ENCODE peak calls at places on chromosomes 2 and 18, in ten cellular contexts. K is ELR; P is germinal center; D is colonic mucosa; F is body of pancreas; N is lower leg skin; H is activated T-cell treated with anti-CD3 and anti-CD28 coated beads, Interleukin-2, amount 50 U/mL, for 72 hours; U is kidney tubule cell; R is non-pigmented ciliary epithelial cell; J is stimulated activated CD4-positive, alpha-beta T cell treated with anti-CD3 and anti-CD28 coated beads, Interleukin-15, amount 100 ng/mL, for 24 hours. B is an unnamed sample.

GRCh38 chr2:108905906-108906305 is 83.1 kb downstream of the EDAR start:
- DNase-seq in K (no peak), P (no peak), D (peak), F (no peak), N (no peak), H (no peak), U (no peak), R (no peak), J (no peak), B (no peak)

GRCh38 chr2:238379096-238379810 is 47.5 kb upstream of the ASB1 start:
- DNase-seq in K (peak), P (no peak), D (no peak), F (peak), N (peak), H (peak), U (peak), R (peak), J (peak), B (peak)

GRCh38 chr2:219633276-219634065 is 6.0 kb downstream of the SLC4A3 start:
- DNase-seq in K (no peak), P (no peak), D (no peak), F (no peak), N (peak), H (no peak), U (no peak), R (no peak), J (no peak), B (no peak)

GRCh38 chr2:42327125-42327524 is 33.9 kb downstream of the COX7A2L start:
- DNase-seq in K (no peak), P (no peak), D (no peak), F (no peak), N (no peak), H (no peak), U (no peak), R (no peak), J (no peak), B (no peak)

GRCh38 chr18:54551590-54551989 is 39.5 kb upstream of the DYNAP start:
- DNase-seq in K (peak), P (no peak), D (no peak), F (no peak), N (no peak), H (no peak), U (no peak), R (no peak), J (no peak), B (no peak)

GRCh38 chr2:31812051-31812798 is 198.6 kb downstream of the MEMO1 start:
- DNase-seq in K (peak), P (peak), D (no peak), F (no peak), N (no peak), H (peak), U (peak), R (no peak), J (peak), B (peak)

GRCh38 chr2:234269769-234270204 is 219.3 kb downstream of the SPP2 start:
- DNase-seq in K (no peak), P (no peak), D (no peak), F (no peak), N (no peak), H (no peak), U (no peak), R (no peak), J (no peak), B (peak)

GRCh38 chr18:46755315-46756171 is 1.3 kb downstream of the ST8SIA5 start:
- DNase-seq in K (no peak), P (no peak), D (no peak), F (no peak), N (no peak), H (no peak), U (no peak), R (no peak), J (no peak), B (no peak)

GRCh38 chr18:30491815-30492551 is 550.6 kb downstream of the DSC3 start:
- DNase-seq in K (no peak), P (no peak), D (no peak), F (no peak), N (no peak), H (no peak), U (no peak), R (no peak), J (no peak), B (no peak)

GRCh38 chr2:31125918-31126695 is 12.1 kb downstream of the GALNT14 start:
- DNase-seq in K (peak), P (no peak), D (no peak), F (no peak), N (no peak), H (no peak), U (peak), R (no peak), J (no peak), B (peak)

GRCh38 chr2:138324068-138324771 is 177.3 kb upstream of the SPOPL start:
- DNase-seq in K (no peak), P (no peak), D (no peak), F (peak), N (no peak), H (no peak), U (no peak), R (no peak), J (no peak), B (no peak)

GRCh38 chr2:64913357-64913869 is 75.8 kb upstream of the SLC1A4 start:
- DNase-seq in K (peak), P (peak), D (peak), F (peak), N (no peak), H (peak), U (peak), R (no peak), J (peak), B (peak)

GRCh38 chr2:45102141-45102540 is 92.9 kb upstream of the SIX2 start:
- DNase-seq in K (peak), P (no peak), D (no peak), F (no peak), N (no peak), H (no peak), U (no peak), R (no peak), J (no peak), B (peak)

GRCh38 chr2:42979870-42980763 is 187.7 kb upstream of the HAAO start:
- DNase-seq in K (no peak), P (no peak), D (no peak), F (peak), N (peak), H (no peak), U (no peak), R (no peak), J (no peak), B (no peak)

GRCh38 chr2:45300026-45300750 is 290.9 kb upstream of the SIX2 start:
- DNase-seq in K (no peak), P (no peak), D (peak), F (peak), N (no peak), H (no peak), U (no peak), R (no peak), J (no peak), B (no peak)

GRCh38 chr18:23211146-23211545 is 75.9 kb downstream of the CABLES1 start:
- DNase-seq in K (no peak), P (no peak), D (no peak), F (no peak), N (no peak), H (no peak), U (no peak), R (no peak), J (no peak), B (no peak)

GRCh38 chr18:49174478-49174877 is 223.7 kb upstream of the SMAD7 start:
- DNase-seq in K (peak), P (no peak), D (no peak), F (no peak), N (no peak), H (no peak), U (peak), R (peak), J (no peak), B (peak)

GRCh38 chr2:207734264-207734635 is 22.8 kb downstream of the CCNYL1 start:
- DNase-seq in K (peak), P (no peak), D (no peak), F (no peak), N (no peak), H (no peak), U (peak), R (no peak), J (no peak), B (peak)

GRCh38 chr18:25935356-25935755 is 155.1 kb downstream of the SS18 start:
- DNase-seq in K (no peak), P (no peak), D (no peak), F (no peak), N (no peak), H (no peak), U (no peak), R (no peak), J (no peak), B (no peak)

GRCh38 chr2:204454672-204455380 is 90.4 kb upstream of the PARD3B start:
- DNase-seq in K (no peak), P (no peak), D (no peak), F (no peak), N (no peak), H (no peak), U (no peak), R (no peak), J (no peak), B (no peak)

GRCh38 chr2:178980815-178981214 is 69.1 kb downstream of the CCDC141 start:
- DNase-seq in K (no peak), P (no peak), D (no peak), F (no peak), N (no peak), H (no peak), U (no peak), R (no peak), J (no peak), B (no peak)

GRCh38 chr2:105584437-105585010 is 160.2 kb upstream of the NCK2 start:
- DNase-seq in K (peak), P (no peak), D (no peak), F (no peak), N (no peak), H (no peak), U (peak), R (no peak), J (no peak), B (peak)

GRCh38 chr18:57660961-57661360 is 39.3 kb upstream of the NARS1 start:
- DNase-seq in K (peak), P (no peak), D (no peak), F (no peak), N (no peak), H (no peak), U (peak), R (peak), J (no peak), B (peak)

GRCh38 chr2:120441351-120441700 is 95.4 kb downstream of the INHBB start:
- DNase-seq in K (no peak), P (no peak), D (no peak), F (no peak), N (no peak), H (no peak), U (no peak), R (no peak), J (no peak), B (no peak)

GRCh38 chr2:7262608-7263228 is 345.5 kb downstream of the RNF144A start:
- DNase-seq in K (no peak), P (no peak), D (no peak), F (no peak), N (no peak), H (no peak), U (no peak), R (no peak), J (no peak), B (no peak)

GRCh38 chr2:564471-565181 is 112.6 kb downstream of the TMEM18 start:
- DNase-seq in K (no peak), P (no peak), D (no peak), F (no peak), N (no peak), H (no peak), U (no peak), R (no peak), J (no peak), B (no peak)

GRCh38 chr18:23321996-23322395 is 131.1 kb upstream of the RIOK3 start:
- DNase-seq in K (no peak), P (no peak), D (no peak), F (no peak), N (no peak), H (no peak), U (no peak), R (no peak), J (no peak), B (peak)

GRCh38 chr2:112710956-112711355 is 9.9 kb upstream of the NT5DC4 start:
- DNase-seq in K (no peak), P (no peak), D (no peak), F (no peak), N (peak), H (no peak), U (no peak), R (no peak), J (no peak), B (no peak)

GRCh38 chr2:99747842-99748241 is 258.0 kb upstream of the REV1 start:
- DNase-seq in K (no peak), P (no peak), D (no peak), F (no peak), N (no peak), H (no peak), U (no peak), R (no peak), J (no peak), B (no peak)